ENCODE peak calls at places on chromosomes 3 and 15, in seven cellular contexts. Z, A, I, L, R, J and C are unnamed samples.

GRCh38 chr3:146464005-146464595 is 5.3 kb downstream of the PLSCR2 start:
- DNase-seq in Z (no peak), A (peak; percentile 18), I (no peak), L (peak; percentile 34), R (no peak), J (no peak), C (no peak)

GRCh38 chr3:59425942-59426341 is 376.1 kb upstream of the CFAP20DC start:
- DNase-seq in Z (no peak), A (no peak), I (peak; percentile 25), L (no peak), R (no peak), J (peak; percentile 16), C (no peak)

GRCh38 chr3:40583691-40584090 is 58.9 kb downstream of the ZNF621 start:
- DNase-seq in Z (no peak), A (no peak), I (no peak), L (no peak), R (no peak), J (no peak), C (no peak)

GRCh38 chr15:98043160-98044059 is 82.9 kb downstream of the ARRDC4 start:
- DNase-seq in Z (no peak), A (no peak), I (no peak), L (no peak), R (no peak), J (no peak), C (no peak)

GRCh38 chr3:139389552-139390368 is at the start of gene COPB2:
- DNase-seq in Z (peak; percentile 99), A (peak; percentile 99), I (peak; percentile 99), L (peak; percentile 100), R (peak; percentile 100), J (peak; percentile 91), C (peak; percentile 100)

GRCh38 chr3:188842628-188843027 is 329.1 kb upstream of the TPRG1 start:
- DNase-seq in Z (no peak), A (no peak), I (no peak), L (peak; percentile 53), R (no peak), J (no peak), C (no peak)

GRCh38 chr3:65953301-65953812 is 85.4 kb downstream of the MAGI1 start:
- DNase-seq in Z (no peak), A (no peak), I (no peak), L (no peak), R (no peak), J (no peak), C (no peak)

GRCh38 chr15:67783303-67783702 is 42.0 kb upstream of the SKOR1 start:
- DNase-seq in Z (peak; percentile 31), A (no peak), I (peak; percentile 33), L (no peak), R (no peak), J (peak; percentile 38), C (no peak)

GRCh38 chr3:23241256-23241655 is 38.1 kb downstream of the UBE2E2 start:
- DNase-seq in Z (no peak), A (no peak), I (no peak), L (no peak), R (no peak), J (no peak), C (no peak)

GRCh38 chr3:95333826-95334225 is 1271.0 kb downstream of the NSUN3 start:
- DNase-seq in Z (no peak), A (no peak), I (no peak), L (peak; percentile 1), R (no peak), J (no peak), C (no peak)

GRCh38 chr15:72319360-72319984 is 485 bp downstream of the CELF6 start:
- DNase-seq in Z (peak; percentile 57), A (peak; percentile 10), I (peak; percentile 73), L (peak; percentile 65), R (no peak), J (peak; percentile 83), C (peak; percentile 91)

GRCh38 chr3:43523454-43524053 is 98.3 kb downstream of the ANO10 start:
- DNase-seq in Z (no peak), A (no peak), I (no peak), L (peak; percentile 8), R (no peak), J (peak; percentile 23), C (no peak)

GRCh38 chr15:51224428-51224827 is 114.0 kb downstream of the CYP19A1 start:
- DNase-seq in Z (no peak), A (no peak), I (no peak), L (peak; percentile 39), R (no peak), J (no peak), C (no peak)

GRCh38 chr3:108489776-108490175 is 20.6 kb downstream of the MYH15 start:
- DNase-seq in Z (no peak), A (peak; percentile 28), I (no peak), L (peak; percentile 79), R (no peak), J (peak; percentile 45), C (no peak)

GRCh38 chr15:64701482-64701881 is 73.9 kb downstream of the RBPMS2 start:
- DNase-seq in Z (no peak), A (no peak), I (no peak), L (no peak), R (no peak), J (no peak), C (no peak)

DNA sequence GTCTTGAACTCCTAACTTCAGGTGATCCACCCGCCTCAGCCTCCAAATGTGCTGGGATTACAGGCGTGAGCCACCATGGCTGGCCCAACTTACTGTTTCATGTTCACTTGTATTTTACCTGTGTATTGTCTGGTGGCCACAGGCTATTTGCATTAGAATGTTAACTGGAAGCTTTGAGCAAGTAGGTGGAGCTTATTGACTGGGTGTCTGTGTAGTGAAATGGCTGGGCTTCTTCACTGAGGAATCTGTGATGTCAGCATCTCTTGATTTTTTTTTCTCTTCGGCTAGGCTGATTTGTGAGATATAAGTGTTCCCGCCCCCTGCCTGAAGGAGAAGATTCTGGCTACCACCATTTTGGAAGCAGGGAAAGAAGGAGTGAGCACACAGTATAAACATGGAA is 237.8 kb upstream of the PEX5L start:
- DNase-seq in Z (no peak), A (no peak), I (no peak), L (no peak), R (no peak), J (no peak), C (no peak)
- TF ChIP-seq CTCF in Z (no peak), A (no peak), I (no peak), L (no peak), R (no peak), J (no peak), C (no peak)

GRCh38 chr15:41115652-41116115 is 396 bp downstream of the INO80 start:
- DNase-seq in Z (peak; percentile 71), A (peak; percentile 1), I (peak; percentile 55), L (peak; percentile 61), R (peak; percentile 80), J (no peak), C (peak; percentile 84)

GRCh38 chr15:41116872-41117242 is 777 bp upstream of the INO80 start:
- DNase-seq in Z (no peak), A (no peak), I (no peak), L (no peak), R (no peak), J (no peak), C (no peak)

GRCh38 chr15:41116116-41116871 is at the start of gene INO80:
- DNase-seq in Z (peak; percentile 93), A (peak; percentile 98), I (peak; percentile 92), L (peak; percentile 99), R (peak; percentile 98), J (peak; percentile 94), C (peak; percentile 98)

GRCh38 chr15:41115088-41115651 is 910 bp downstream of the INO80 start:
- DNase-seq in Z (no peak), A (peak; percentile 23), I (no peak), L (peak; percentile 34), R (no peak), J (peak; percentile 77), C (no peak)
- TF ChIP-seq CTCF in Z (no peak), A (peak; percentile 36), I (no peak), L (peak; percentile 25), R (no peak), J (no peak), C (peak; percentile 38)

DNA sequence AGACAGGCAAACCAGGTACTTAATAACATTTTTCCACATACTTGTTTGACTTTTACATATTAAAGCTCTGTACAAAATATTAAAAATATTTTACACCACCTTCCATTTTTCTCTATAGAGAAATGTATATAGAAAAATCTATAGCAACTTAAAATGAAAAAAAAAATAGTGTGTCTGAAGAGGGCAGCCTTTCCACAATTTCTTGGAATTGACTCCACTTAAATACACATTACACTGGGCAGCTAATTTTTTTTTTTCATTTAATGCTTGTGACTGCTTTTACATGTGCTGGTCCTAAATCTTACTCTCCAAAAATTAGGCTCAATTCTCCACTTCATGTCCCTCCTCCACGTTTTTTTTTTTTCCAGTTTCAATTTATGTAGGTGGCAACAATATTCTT is 427.0 kb upstream of the RBMS3 start:
- DNase-seq in Z (no peak), A (no peak), I (no peak), L (peak; percentile 51), R (no peak), J (no peak), C (no peak)
- TF ChIP-seq CTCF in Z (no peak), A (peak; percentile 55), I (no peak), L (peak; percentile 26), R (no peak), J (no peak), C (peak; percentile 50)

DNA sequence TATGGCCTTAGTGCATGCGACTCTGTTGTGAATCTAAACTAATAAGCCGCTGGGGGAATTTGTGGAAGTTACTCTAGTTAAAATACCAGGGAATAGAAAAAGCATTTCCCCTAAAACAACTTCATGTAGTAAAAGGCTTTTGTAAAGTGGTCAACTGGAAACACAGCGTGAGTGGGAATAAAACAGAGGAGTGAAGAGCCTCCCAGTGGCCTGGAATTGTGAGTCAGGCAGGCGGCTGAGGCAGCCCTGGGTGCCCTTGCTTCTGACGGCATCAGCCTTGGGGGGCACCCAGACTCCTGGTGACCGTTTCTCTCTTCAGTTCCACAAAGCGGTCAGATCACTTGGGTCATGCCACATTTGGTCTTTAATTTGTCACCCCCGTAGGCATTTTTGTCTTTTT is 108.4 kb downstream of the GHSR start:
- DNase-seq in Z (no peak), A (no peak), I (no peak), L (no peak), R (no peak), J (no peak), C (no peak)
- TF ChIP-seq CTCF in Z (no peak), A (no peak), I (no peak), L (no peak), R (no peak), J (no peak), C (no peak)